ENCODE peak calls at places on chromosomes 11 and 22, in four cellular contexts. N, B, J and Q are unnamed samples.

GRCh38 chr22:39431216-39431801 is 25.5 kb upstream of the MGAT3 start:
- DNase-seq in N (no peak), B (no peak), J (no peak), Q (peak)

GRCh38 chr11:79201637-79202347 is 239.0 kb downstream of the TENM4 start:
- DNase-seq in N (no peak), B (no peak), J (no peak), Q (no peak)

GRCh38 chr22:28259774-28260173 is 340.7 kb upstream of the PITPNB start:
- DNase-seq in N (no peak), B (no peak), J (no peak), Q (no peak)

GRCh38 chr11:78376858-78377257 is 40.8 kb downstream of the GAB2 start:
- DNase-seq in N (no peak), B (no peak), J (no peak), Q (no peak)

GRCh38 chr22:23583153-23583552 is 3.1 kb upstream of the IGLL1 start:
- DNase-seq in N (no peak), B (no peak), J (no peak), Q (no peak)

GRCh38 chr11:125342281-125342980 is 153.6 kb downstream of the FEZ1 start:
- DNase-seq in N (no peak), B (no peak), J (no peak), Q (peak)

GRCh38 chr11:99419991-99420390 is 399.2 kb downstream of the CNTN5 start:
- DNase-seq in N (no peak), B (no peak), J (no peak), Q (no peak)

GRCh38 chr22:22753526-22754267 is 109.3 kb downstream of the GGTLC2 start:
- DNase-seq in N (peak), B (peak), J (peak), Q (no peak)

GRCh38 chr11:72773291-72773690 is 20.6 kb downstream of the STARD10 start:
- DNase-seq in N (no peak), B (no peak), J (no peak), Q (no peak)

GRCh38 chr22:46905415-46905814 is 143.0 kb downstream of the TBC1D22A start:
- DNase-seq in N (no peak), B (no peak), J (no peak), Q (peak)

GRCh38 chr11:134034496-134035381 is 34.1 kb upstream of the JAM3 start:
- DNase-seq in N (no peak), B (no peak), J (peak), Q (peak)

GRCh38 chr11:72584293-72584921 is 89.8 kb downstream of the PDE2A start:
- DNase-seq in N (peak), B (peak), J (no peak), Q (peak)

GRCh38 chr11:126029805-126030204 is 32.9 kb downstream of the CDON start:
- DNase-seq in N (no peak), B (no peak), J (no peak), Q (no peak)

GRCh38 chr11:28400236-28401100 is 292.3 kb downstream of the METTL15 start:
- DNase-seq in N (no peak), B (no peak), J (no peak), Q (no peak)

GRCh38 chr11:67482275-67482735 is 521 bp upstream of the AIP start:
- DNase-seq in N (no peak), B (no peak), J (no peak), Q (no peak)

GRCh38 chr11:6658647-6659046 is 3.0 kb upstream of the DCHS1 start:
- DNase-seq in N (no peak), B (no peak), J (no peak), Q (no peak)

GRCh38 chr11:118804094-118804493 is 13.1 kb upstream of the DDX6 start:
- DNase-seq in N (no peak), B (no peak), J (no peak), Q (no peak)

GRCh38 chr22:24965822-24966626 is 13.5 kb downstream of the KIAA1671 start:
- DNase-seq in N (no peak), B (no peak), J (no peak), Q (no peak)

GRCh38 chr22:41838842-41839618 is 6.1 kb downstream of the SREBF2 start:
- DNase-seq in N (no peak), B (no peak), J (no peak), Q (no peak)

GRCh38 chr11:120441592-120441991 is 70.0 kb upstream of the GRIK4 start:
- DNase-seq in N (no peak), B (no peak), J (no peak), Q (no peak)

GRCh38 chr11:13776134-13776815 is 107.8 kb downstream of the FAR1 start:
- DNase-seq in N (peak), B (peak), J (peak), Q (no peak)

GRCh38 chr22:43155789-43156188 is 4.4 kb downstream of the TSPO start:
- DNase-seq in N (no peak), B (no peak), J (no peak), Q (no peak)

GRCh38 chr11:37973926-37974325 is 1375.9 kb upstream of the RAG2 start:
- DNase-seq in N (no peak), B (no peak), J (no peak), Q (no peak)

GRCh38 chr11:128304666-128305485 is 282.5 kb downstream of the ETS1 start:
- DNase-seq in N (no peak), B (peak), J (peak), Q (no peak)

GRCh38 chr11:121833970-121834369 is 282.0 kb downstream of the BLID start:
- DNase-seq in N (no peak), B (no peak), J (no peak), Q (no peak)

GRCh38 chr11:104573431-104573830 is 324.8 kb downstream of the CASP12 start:
- DNase-seq in N (no peak), B (no peak), J (no peak), Q (no peak)

GRCh38 chr22:47591709-47592108 is 829.3 kb downstream of the TBC1D22A start:
- DNase-seq in N (no peak), B (no peak), J (no peak), Q (no peak)